ENCODE peak calls at places on chromosomes 16 and 17, in nine cellular contexts. C, G, Z, O, R, B, N, I and U are unnamed samples.
A peak's percentile ranks its signal among the peaks of the same experiment; 100 is the strongest.

GRCh38 chr17:38701504-38702165 is 3.4 kb upstream of the MLLT6 start:
- DNase-seq in G (no peak), B (peak; percentile 63), N (no peak), I (no peak), Z (peak; percentile 56), R (peak; percentile 64), O (no peak), C (no peak), U (no peak)

GRCh38 chr17:12627776-12628491 is 37.8 kb upstream of the MYOCD start:
- DNase-seq in I (no peak), Z (no peak), N (no peak), C (no peak), B (no peak), R (no peak), O (no peak), G (no peak), U (no peak)

GRCh38 chr16:78727536-78727935 is 628.1 kb downstream of the WWOX start:
- DNase-seq in O (no peak), Z (no peak), C (no peak), G (no peak), N (no peak), R (peak; percentile 58), B (no peak), I (no peak), U (no peak)

GRCh38 chr16:77344306-77344705 is 90.5 kb downstream of the ADAMTS18 start:
- DNase-seq in G (no peak), N (no peak), B (no peak), O (no peak), C (no peak), I (no peak), R (no peak), Z (peak; percentile 22), U (no peak)

GRCh38 chr17:72462396-72462795 is 341.6 kb downstream of the SOX9 start:
- DNase-seq in Z (no peak), N (no peak), R (no peak), O (no peak), I (no peak), B (no peak), G (no peak), C (no peak), U (no peak)

GRCh38 chr17:69597898-69598692 is 183.6 kb downstream of the MAP2K6 start:
- DNase-seq in R (no peak), I (no peak), Z (no peak), B (no peak), O (no peak), N (no peak), G (no peak), C (no peak), U (no peak)

GRCh38 chr17:45241315-45242011 is 19.8 kb downstream of the FMNL1 start:
- DNase-seq in R (no peak), O (peak; percentile 43), G (no peak), B (no peak), C (peak; percentile 78), Z (peak; percentile 59), N (peak; percentile 60), I (no peak), U (peak; percentile 54)

GRCh38 chr17:18093616-18094408 is 6.1 kb downstream of the DRG2 start:
- DNase-seq in R (no peak), G (peak; percentile 73), C (peak; percentile 48), O (peak; percentile 59), Z (no peak), N (no peak), I (peak; percentile 27), B (no peak), U (no peak)

GRCh38 chr16:62036101-62036806 is at the start of gene CDH8:
- DNase-seq in R (no peak), O (no peak), G (peak; percentile 16), C (peak; percentile 89), Z (peak; percentile 19), I (no peak), B (no peak), N (no peak), U (no peak)

GRCh38 chr17:7862692-7863437 is 5.1 kb downstream of the CYB5D1 start:
- DNase-seq in I (no peak), R (peak; percentile 73), O (peak; percentile 28), Z (peak; percentile 52), C (peak; percentile 82), N (no peak), B (peak; percentile 41), G (no peak), U (no peak)

GRCh38 chr17:27609606-27610303 is 21.2 kb upstream of the LGALS9 start:
- DNase-seq in I (no peak), C (peak; percentile 42), N (peak; percentile 74), Z (peak; percentile 44), B (no peak), G (peak; percentile 59), R (peak; percentile 61), O (no peak), U (no peak)

GRCh38 chr16:1543085-1543896 is 9.8 kb downstream of the TMEM204 start:
- DNase-seq in C (peak; percentile 17), B (no peak), I (peak; percentile 31), N (peak; percentile 32), Z (no peak), O (peak; percentile 88), G (peak; percentile 77), R (peak; percentile 74), U (peak; percentile 61)

GRCh38 chr16:30985401-30986128 is 558 bp downstream of the HSD3B7 start:
- DNase-seq in C (peak; percentile 62), G (peak; percentile 84), O (no peak), Z (peak; percentile 57), N (peak; percentile 81), B (no peak), R (peak; percentile 83), I (peak; percentile 37), U (peak; percentile 63)

GRCh38 chr17:39719966-39720365 is 10.4 kb downstream of the MIEN1 start:
- DNase-seq in R (no peak), G (no peak), O (no peak), B (no peak), Z (no peak), I (no peak), N (no peak), C (no peak), U (no peak)

GRCh38 chr17:50117202-50118040 is 12.5 kb downstream of the SAMD14 start:
- DNase-seq in Z (peak; percentile 80), C (peak; percentile 92), N (peak; percentile 74), O (peak; percentile 64), G (peak; percentile 70), I (peak; percentile 68), R (peak; percentile 75), B (peak; percentile 21), U (peak; percentile 51)

GRCh38 chr17:19336938-19337711 is 25.4 kb downstream of the B9D1 start:
- DNase-seq in R (peak; percentile 72), G (peak; percentile 79), Z (no peak), I (no peak), C (peak; percentile 47), B (no peak), O (no peak), N (peak; percentile 61), U (no peak)

GRCh38 chr17:81494984-81495383 is 17.6 kb downstream of the ACTG1 start:
- DNase-seq in G (no peak), C (peak; percentile 10), B (no peak), R (no peak), Z (no peak), I (no peak), O (no peak), N (no peak), U (no peak)

GRCh38 chr17:43962479-43962878 is 8.7 kb upstream of the PYY start:
- DNase-seq in I (no peak), N (no peak), C (no peak), Z (no peak), G (no peak), R (no peak), B (no peak), O (no peak), U (no peak)

GRCh38 chr17:67559381-67559966 is 158.3 kb upstream of the NOL11 start:
- DNase-seq in Z (no peak), N (no peak), I (no peak), O (no peak), G (no peak), C (no peak), R (no peak), B (no peak), U (no peak)
- H3K4me3 ChIP-seq in Z (no peak overlapping the region), N (no peak overlapping the region), I (no peak overlapping the region), O (no peak overlapping the region), G (no peak overlapping the region), C (no peak overlapping the region), R (no peak overlapping the region), B (no peak overlapping the region), U (no peak overlapping the region)

DNA sequence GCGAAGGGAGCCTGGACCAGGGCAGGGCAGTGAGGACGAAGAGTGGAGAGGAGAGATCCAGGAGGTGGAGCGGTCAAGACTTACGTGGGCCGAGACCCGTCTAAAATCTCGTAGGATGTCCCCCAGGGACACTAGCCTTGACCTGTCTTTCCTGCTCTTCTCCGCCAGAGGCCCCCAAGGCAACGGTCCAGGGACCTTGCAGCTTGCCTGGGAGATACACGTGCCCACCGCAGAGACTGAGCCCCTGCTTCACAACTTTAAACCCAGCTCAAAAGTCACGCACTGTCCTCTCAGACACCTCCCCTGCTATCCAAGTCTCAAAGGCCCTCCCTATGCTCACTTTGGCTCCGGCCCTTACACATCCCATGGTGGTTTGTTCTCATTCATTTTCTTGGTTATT is 9.4 kb downstream of the TIGD7 start:
- DNase-seq in C (no peak), G (no peak), R (no peak), B (no peak), Z (no peak), O (no peak), N (no peak), I (no peak), U (no peak)
- H3K9me3 ChIP-seq in C (peaks cover 14% of the 10 kb centered on the region), G (peaks cover 26% of the 10 kb centered on the region), R (peaks cover 58% of the 10 kb centered on the region), B (peaks cover 97% of the 10 kb centered on the region), Z (peaks cover 25% of the 10 kb centered on the region), O (peaks cover 8% of the 10 kb centered on the region), N (peaks cover 100% of the 10 kb centered on the region), I (peaks cover 6% of the 10 kb centered on the region), U (no peaks in the 10 kb centered on the region)

GRCh38 chr17:4053596-4053995 is 89.2 kb downstream of the ZZEF1 start:
- DNase-seq in Z (no peak), G (no peak), I (no peak), O (no peak), B (no peak), R (no peak), C (no peak), N (no peak), U (no peak)

GRCh38 chr17:4048218-4048617 is 84.0 kb upstream of the ATP2A3 start:
- DNase-seq in B (no peak), C (no peak), G (no peak), I (no peak), O (no peak), Z (no peak), N (no peak), R (no peak), U (no peak)

GRCh38 chr17:4054446-4054845 is 88.4 kb downstream of the ZZEF1 start:
- DNase-seq in I (no peak), N (no peak), G (no peak), B (no peak), O (no peak), Z (no peak), C (no peak), R (no peak), U (no peak)

GRCh38 chr17:4045477-4045876 is 81.2 kb upstream of the ATP2A3 start:
- DNase-seq in Z (no peak), B (no peak), R (no peak), C (no peak), I (no peak), G (no peak), N (no peak), O (no peak), U (no peak)

GRCh38 chr17:4049546-4049945 is 85.3 kb upstream of the ATP2A3 start:
- DNase-seq in G (no peak), Z (no peak), R (no peak), B (no peak), C (peak; percentile 28), O (no peak), I (no peak), N (no peak), U (no peak)
- H3K4me3 ChIP-seq in G (no peak overlapping the region), Z (no peak overlapping the region), R (no peak overlapping the region), B (no peak overlapping the region), C (no peak overlapping the region), O (no peak overlapping the region), I (no peak overlapping the region), N (no peak overlapping the region), U (no peak overlapping the region)

GRCh38 chr16:65658339-65659275 is 536.7 kb upstream of the CDH11 start:
- DNase-seq in Z (no peak), O (no peak), N (no peak), I (no peak), B (no peak), C (no peak), R (no peak), G (no peak), U (no peak)
- H3K9me3 ChIP-seq in Z (no peaks in the 10 kb centered on the region), O (no peaks in the 10 kb centered on the region), N (no peaks in the 10 kb centered on the region), I (no peaks in the 10 kb centered on the region), B (no peaks in the 10 kb centered on the region), C (no peaks in the 10 kb centered on the region), R (no peaks in the 10 kb centered on the region), G (no peaks in the 10 kb centered on the region), U (no peaks in the 10 kb centered on the region)